ENCODE peak calls at places on chromosomes 4 and X, in seven cellular contexts. N, Z, J, Q, Y, C and O are unnamed samples.

GRCh38 chrX:22577181-22577580 is 304.5 kb downstream of the CBLL2 start:
- DNase-seq in Z (no peak), C (peak; percentile 1), Y (no peak), J (peak; percentile 65), N (no peak), Q (no peak), O (no peak)

GRCh38 chr4:39022241-39022640 is 10.0 kb downstream of the TMEM156 start:
- DNase-seq in Z (no peak), J (no peak), C (no peak), Y (no peak), Q (no peak), N (no peak), O (no peak)

GRCh38 chr4:55458164-55458563 is 62.4 kb downstream of the TMEM165 start:
- DNase-seq in Z (no peak), C (no peak), Q (no peak), J (no peak), N (no peak), Y (no peak), O (no peak)

GRCh38 chr4:100539706-100540105 is 21.9 kb upstream of the EMCN start:
- DNase-seq in Q (no peak), Y (no peak), Z (no peak), J (no peak), C (peak; percentile 65), N (no peak), O (no peak)

GRCh38 chr4:55500072-55500471 is 46.6 kb downstream of the CLOCK start:
- DNase-seq in Y (no peak), Z (no peak), J (no peak), Q (no peak), C (no peak), N (no peak), O (no peak)

GRCh38 chrX:50874878-50875277 is 35.7 kb upstream of the BMP15 start:
- DNase-seq in Y (no peak), C (no peak), J (no peak), Z (no peak), N (no peak), Q (no peak), O (no peak)

GRCh38 chrX:67619253-67619652 is 75.4 kb downstream of the AR start:
- DNase-seq in Y (no peak), Q (peak; percentile 7), C (peak; percentile 66), J (peak; percentile 24), Z (no peak), N (no peak), O (no peak)

GRCh38 chrX:79243691-79244090 is 99.2 kb downstream of the GPR174 start:
- DNase-seq in J (no peak), Q (no peak), C (no peak), N (no peak), Y (no peak), Z (no peak), O (no peak)

GRCh38 chrX:103779156-103779555 is 2.5 kb downstream of the PLP1 start:
- DNase-seq in N (no peak), Q (no peak), Z (no peak), J (no peak), C (peak; percentile 2), Y (no peak), O (no peak)

GRCh38 chr4:105184316-105184988 is 37.8 kb downstream of the TET2 start:
- DNase-seq in Y (no peak), Z (no peak), J (peak; percentile 59), N (no peak), Q (no peak), C (no peak), O (no peak)

GRCh38 chrX:65035451-65035779 is 59.2 kb upstream of the ZC4H2 start:
- DNase-seq in N (peak; percentile 34), Z (no peak), J (peak; percentile 63), Y (no peak), Q (no peak), C (no peak), O (no peak)

GRCh38 chr4:169407217-169407845 is 136.6 kb upstream of the SH3RF1 start:
- DNase-seq in Y (no peak), N (no peak), Z (no peak), J (no peak), C (peak; percentile 25), Q (no peak), O (no peak)

GRCh38 chrX:13685126-13685763 is 3.7 kb upstream of the RAB9A start:
- DNase-seq in N (no peak), Z (no peak), C (no peak), J (peak; percentile 40), Y (no peak), Q (no peak), O (no peak)

GRCh38 chrX:132270699-132271098 is 51.5 kb upstream of the RAP2C start:
- DNase-seq in N (peak; percentile 35), Z (peak; percentile 63), Y (no peak), C (no peak), Q (no peak), J (no peak), O (no peak)

GRCh38 chrX:108130889-108131288 is 39.3 kb downstream of the ATG4A start:
- DNase-seq in Q (no peak), Y (no peak), Z (no peak), J (no peak), C (peak; percentile 24), N (no peak), O (no peak)

GRCh38 chr4:186726440-186727148 is 2.9 kb upstream of the FAT1 start:
- DNase-seq in J (peak; percentile 59), Z (peak; percentile 73), Q (peak; percentile 85), N (peak; percentile 80), Y (no peak), C (peak; percentile 51), O (no peak)

GRCh38 chr4:88007304-88008132 is at the start of gene PKD2:
- DNase-seq in C (peak; percentile 73), N (peak; percentile 92), Z (peak; percentile 91), Y (peak; percentile 48), J (peak; percentile 73), Q (peak; percentile 81), O (no peak)

GRCh38 chr4:47526281-47526680 is 41.2 kb downstream of the ATP10D start:
- DNase-seq in Y (no peak), Z (no peak), J (no peak), C (peak; percentile 26), N (no peak), Q (no peak), O (no peak)

GRCh38 chr4:73603307-73603710 is 16.9 kb downstream of the RASSF6 start:
- DNase-seq in C (no peak), Z (no peak), Q (peak; percentile 46), Y (no peak), J (no peak), N (no peak), O (no peak)

GRCh38 chrX:46628406-46629371 is 55.1 kb downstream of the CHST7 start:
- DNase-seq in N (peak; percentile 74), Q (no peak), Y (no peak), Z (peak; percentile 56), J (no peak), C (peak; percentile 47), O (no peak)

GRCh38 chrX:69424161-69424560 is 80.0 kb upstream of the NALF2 start:
- DNase-seq in C (peak; percentile 3), Z (no peak), J (no peak), N (no peak), Y (no peak), Q (peak; percentile 1), O (no peak)

GRCh38 chrX:118751950-118752783 is 24.8 kb downstream of the IL13RA1 start:
- DNase-seq in N (no peak), Y (no peak), J (no peak), Z (no peak), Q (no peak), C (peak; percentile 60), O (no peak)

GRCh38 chr4:38154251-38154650 is 194.1 kb downstream of the PTTG2 start:
- DNase-seq in C (no peak), N (no peak), Z (no peak), J (no peak), Y (no peak), Q (no peak), O (no peak)

GRCh38 chr4:1777822-1778641 is 15.1 kb upstream of the FGFR3 start:
- DNase-seq in N (no peak), J (no peak), Q (peak; percentile 64), Y (no peak), Z (no peak), C (no peak), O (no peak)

GRCh38 chr4:73070072-73070385 is 513 bp upstream of the COX18 start:
- DNase-seq in Z (no peak), Y (no peak), J (no peak), N (no peak), C (no peak), Q (no peak), O (peak; percentile 57)

GRCh38 chrX:40086569-40087335 is 11.0 kb downstream of the BCOR start:
- DNase-seq in N (no peak), Z (no peak), Q (no peak), Y (no peak), C (no peak), J (no peak), O (no peak)

GRCh38 chr4:85734446-85734845 is 259.5 kb downstream of the ARHGAP24 start:
- DNase-seq in Q (no peak), J (no peak), C (peak; percentile 78), N (no peak), Z (no peak), Y (no peak), O (no peak)

GRCh38 chr4:139555705-139556070 is 331 bp downstream of the SETD7 start:
- DNase-seq in Y (no peak), Q (peak; percentile 17), Z (peak; percentile 71), N (peak; percentile 75), J (no peak), C (no peak), O (no peak)

GRCh38 chr4:135917016-135917415 is 1615.3 kb downstream of the PCDH18 start:
- DNase-seq in Q (no peak), C (no peak), J (no peak), N (no peak), Y (no peak), Z (no peak), O (no peak)

GRCh38 chr4:118224239-118224829 is 128.5 kb downstream of the PRSS12 start:
- DNase-seq in J (peak; percentile 35), N (no peak), Z (no peak), Q (no peak), Y (no peak), C (peak; percentile 69), O (peak; percentile 34)

GRCh38 chrX:131217878-131218486 is 71.1 kb downstream of the IGSF1 start:
- DNase-seq in Z (no peak), C (no peak), N (no peak), J (no peak), Q (no peak), Y (no peak), O (no peak)

GRCh38 chr4:146342600-146343192 is 128.4 kb downstream of the REELD1 start:
- DNase-seq in Y (no peak), C (peak; percentile 70), J (no peak), Q (peak; percentile 19), Z (no peak), N (no peak), O (no peak)

GRCh38 chr4:156781852-156782251 is 189.7 kb downstream of the PDGFC start:
- DNase-seq in Z (no peak), J (peak; percentile 71), Q (no peak), C (no peak), N (no peak), Y (no peak), O (no peak)

GRCh38 chrX:2894885-2895292 is 34.2 kb downstream of the ARSD start:
- DNase-seq in Q (peak; percentile 54), J (no peak), N (no peak), Y (no peak), Z (no peak), C (no peak), O (no peak)

GRCh38 chr4:169152899-169153298 is 117.9 kb downstream of the SH3RF1 start:
- DNase-seq in Q (no peak), Z (no peak), C (no peak), Y (no peak), J (no peak), N (no peak), O (no peak)

GRCh38 chrX:130118396-130118795 is 8.1 kb upstream of the ELF4 start:
- DNase-seq in N (no peak), Q (peak; percentile 40), Z (no peak), C (peak; percentile 88), J (peak; percentile 22), Y (no peak), O (no peak)

GRCh38 chr4:41142356-41142755 is 72.0 kb downstream of the APBB2 start:
- DNase-seq in C (peak; percentile 16), Y (no peak), Z (peak; percentile 33), J (no peak), N (peak; percentile 57), Q (no peak), O (no peak)

GRCh38 chr4:162403956-162404355 is 240.2 kb upstream of the FSTL5 start:
- DNase-seq in N (no peak), C (no peak), J (no peak), Y (no peak), Z (no peak), Q (no peak), O (no peak)